ENCODE peak calls at places on chromosomes 11 and 22, in ten cellular contexts. B is tibial nerve, F is esophagus squamous epithelium, O is Peyer's patch, P is GM12878, K is A549, H is IMR-90, J is sigmoid colon, V is ovary, I is spleen. E is an unnamed sample.

GRCh38 chr11:36280531-36280930 is 8.7 kb downstream of the COMMD9 start:
- DNase-seq in I (no peak), B (no peak), P (no peak), K (no peak), V (no peak), H (peak; percentile 4), O (no peak), J (no peak), F (no peak), E (no peak)

GRCh38 chr11:35013514-35014191 is 97.2 kb downstream of the PDHX start:
- DNase-seq in F (no peak), K (no peak), J (no peak), H (no peak), P (no peak), V (no peak), O (no peak), I (no peak), B (no peak), E (no peak)

GRCh38 chr22:47692811-47693210 is 930.4 kb downstream of the TBC1D22A start:
- DNase-seq in B (no peak), V (no peak), O (no peak), F (no peak), K (no peak), P (no peak), H (no peak), I (no peak), J (no peak), E (no peak)

GRCh38 chr11:93844568-93844967 is 5.8 kb downstream of the VSTM5 start:
- DNase-seq in O (no peak), H (no peak), K (no peak), J (no peak), P (no peak), F (no peak), V (no peak), I (no peak), B (no peak), E (no peak)

GRCh38 chr22:25848954-25849353 is 107.0 kb downstream of the MYO18B start:
- DNase-seq in I (peak; percentile 49), B (no peak), H (no peak), P (no peak), K (no peak), F (no peak), V (no peak), J (no peak), O (no peak), E (no peak)

GRCh38 chr11:3165152-3165705 is at the start of gene OSBPL5:
- DNase-seq in B (peak; percentile 55), J (peak; percentile 90), V (peak; percentile 85), F (no peak), H (peak; percentile 59), P (no peak), K (peak; percentile 47), O (peak; percentile 77), I (peak; percentile 91), E (peak; percentile 79)

GRCh38 chr11:1262172-1263006 is 39.5 kb downstream of the MUC5B start:
- DNase-seq in B (peak; percentile 88), H (peak; percentile 89), V (peak; percentile 90), O (peak; percentile 96), P (peak; percentile 52), J (peak; percentile 97), K (peak; percentile 67), F (peak; percentile 68), I (peak; percentile 95), E (peak; percentile 89)

GRCh38 chr11:35376613-35377012 is 42.7 kb downstream of the SLC1A2 start:
- DNase-seq in O (no peak), H (peak; percentile 74), K (no peak), I (no peak), V (no peak), F (no peak), J (no peak), B (no peak), P (no peak), E (no peak)

DNA sequence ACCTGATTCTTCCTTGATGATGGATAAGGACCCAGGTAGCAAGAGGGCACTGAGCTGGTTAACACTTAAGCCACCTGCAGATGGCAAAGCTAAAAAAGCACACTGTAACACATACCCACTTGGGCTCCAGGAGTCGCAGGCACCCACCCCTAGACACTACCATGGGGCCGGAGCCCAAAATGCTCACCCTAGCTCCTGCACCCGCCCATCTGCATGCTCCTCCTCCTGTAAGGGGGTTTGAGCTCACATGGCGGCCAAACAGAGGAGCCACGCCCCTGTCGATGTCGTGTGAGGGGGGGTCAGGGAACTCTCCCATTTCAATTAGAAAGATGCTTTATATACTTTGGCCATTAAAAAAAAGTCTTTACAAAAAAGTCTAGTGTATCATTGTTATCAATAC is 370.7 kb downstream of the DLG2 start:
- DNase-seq in K (no peak), J (no peak), O (no peak), V (no peak), P (no peak), H (no peak), I (no peak), B (no peak), F (no peak), E (no peak)
- H3K4me3 ChIP-seq in K (no peak overlapping the region), J (no peak overlapping the region), O (no peak overlapping the region), V (no peak overlapping the region), P (no peak overlapping the region), H (no peak overlapping the region), I (no peak overlapping the region), B (no peak overlapping the region), F (no peak overlapping the region), E (no peak overlapping the region)

DNA sequence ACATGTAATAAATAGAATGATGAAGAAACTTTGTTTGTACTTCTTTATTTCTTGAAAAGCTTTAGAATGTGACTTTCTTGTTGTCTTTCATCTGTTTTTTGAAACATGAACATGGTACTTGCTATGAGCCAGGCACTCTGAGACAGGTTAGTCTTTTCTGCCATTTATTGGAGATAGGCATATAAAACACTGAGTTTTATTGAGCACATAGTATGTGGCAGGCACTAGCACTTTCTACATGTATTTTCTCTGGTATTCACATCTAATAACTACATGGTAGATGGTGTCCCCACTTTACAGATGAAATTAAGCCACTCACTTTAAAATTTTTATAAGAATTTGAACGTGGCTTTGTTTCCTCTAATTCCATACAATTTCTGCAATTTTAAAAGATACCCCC is 7.7 kb upstream of the ANKRD42 start:
- DNase-seq in V (no peak), I (no peak), F (no peak), P (no peak), K (no peak), B (no peak), J (no peak), H (no peak), O (no peak), E (no peak)
- TF ChIP-seq POLR2A in V (no peak), I (no peak), F (no peak), P (no peak), K (no peak), B (no peak), J (no peak), H (no peak), O (no peak), E (no peak)

GRCh38 chr11:64998690-64999431 is 2.1 kb upstream of the BATF2 start:
- DNase-seq in I (no peak), V (no peak), J (no peak), H (no peak), F (no peak), P (no peak), O (peak; percentile 81), K (peak; percentile 65), B (no peak), E (no peak)

GRCh38 chr11:64998141-64998540 is 1.4 kb upstream of the BATF2 start:
- DNase-seq in J (no peak), F (no peak), V (no peak), P (no peak), H (no peak), I (no peak), O (no peak), B (no peak), K (no peak), E (no peak)

GRCh38 chr11:64996327-64996709 is 453 bp downstream of the BATF2 start:
- DNase-seq in J (no peak), I (no peak), K (no peak), V (no peak), B (no peak), H (no peak), F (no peak), P (no peak), O (no peak), E (no peak)

GRCh38 chr11:64994318-64994717 is 2.5 kb downstream of the BATF2 start:
- DNase-seq in H (no peak), F (no peak), I (no peak), K (no peak), P (no peak), V (no peak), O (no peak), J (no peak), B (no peak), E (no peak)

DNA sequence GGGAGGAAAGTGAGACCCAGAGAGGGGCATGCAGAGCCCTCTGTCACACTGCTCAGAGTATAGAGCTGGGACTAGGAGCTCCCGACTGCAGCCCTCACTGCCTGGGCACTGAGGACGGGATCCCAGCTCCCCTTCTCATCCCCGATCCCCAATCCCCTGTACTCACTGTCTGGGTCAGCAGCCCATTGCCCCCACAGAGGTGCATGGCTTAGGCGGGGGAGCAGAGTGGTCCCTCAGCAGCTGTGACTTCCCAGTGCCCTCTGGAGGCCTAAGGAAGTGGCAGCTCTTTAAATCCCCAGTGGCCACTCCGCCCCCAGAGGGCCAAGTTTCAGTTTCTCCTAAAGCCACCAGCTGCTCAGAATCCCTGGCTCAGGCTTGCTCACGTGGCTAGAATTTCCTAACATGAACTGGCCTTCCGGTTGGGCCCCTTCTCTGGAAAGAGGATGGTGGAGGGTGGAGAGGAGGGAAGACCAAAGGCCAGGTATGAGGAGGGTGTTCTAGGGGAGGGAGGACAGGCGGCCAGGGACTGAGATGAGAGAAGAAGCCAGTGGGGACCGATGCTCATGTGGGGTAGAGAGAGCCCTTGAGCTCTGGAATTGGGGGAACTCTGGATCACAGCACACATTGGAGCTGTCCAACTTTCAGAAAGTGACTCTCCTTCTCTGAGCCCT is at the start of gene BATF2:
- DNase-seq in B (peak; percentile 25), I (peak; percentile 91), K (peak; percentile 89), F (no peak), O (peak; percentile 93), H (peak; percentile 83), J (peak; percentile 92), V (peak; percentile 72), P (no peak), E (peak; percentile 57)
- H3K27ac ChIP-seq in B (peak within 1 kb of the TSS; percentile 12), I (peak within 1 kb of the TSS; percentile 80), K (peak within 1 kb of the TSS; percentile 56), F (peak within 1 kb of the TSS; percentile 63), O (peak within 1 kb of the TSS; percentile 89), H (peak within 1 kb of the TSS; percentile 2), J (peak within 1 kb of the TSS; percentile 81), V (peak within 1 kb of the TSS; percentile 2), P (no peak within 1 kb of the TSS), E (peak within 1 kb of the TSS; percentile 73)

GRCh38 chr11:44604171-44604581 is 38.7 kb downstream of the CD82 start:
- DNase-seq in P (no peak), B (no peak), K (no peak), V (no peak), O (peak; percentile 75), J (no peak), F (no peak), I (no peak), H (peak; percentile 53), E (no peak)

GRCh38 chr11:44606472-44606871 is 41.0 kb downstream of the CD82 start:
- DNase-seq in V (no peak), F (no peak), O (no peak), J (no peak), I (no peak), P (no peak), H (no peak), K (no peak), B (no peak), E (no peak)

GRCh38 chr11:44605965-44606364 is 40.5 kb downstream of the CD82 start:
- DNase-seq in I (no peak), H (no peak), O (no peak), F (no peak), J (no peak), P (no peak), B (no peak), K (no peak), V (no peak), E (no peak)

GRCh38 chr11:44607324-44607962 is 42.0 kb downstream of the CD82 start:
- DNase-seq in J (no peak), P (no peak), I (no peak), B (no peak), F (no peak), K (no peak), O (no peak), H (peak; percentile 52), V (no peak), E (no peak)

DNA sequence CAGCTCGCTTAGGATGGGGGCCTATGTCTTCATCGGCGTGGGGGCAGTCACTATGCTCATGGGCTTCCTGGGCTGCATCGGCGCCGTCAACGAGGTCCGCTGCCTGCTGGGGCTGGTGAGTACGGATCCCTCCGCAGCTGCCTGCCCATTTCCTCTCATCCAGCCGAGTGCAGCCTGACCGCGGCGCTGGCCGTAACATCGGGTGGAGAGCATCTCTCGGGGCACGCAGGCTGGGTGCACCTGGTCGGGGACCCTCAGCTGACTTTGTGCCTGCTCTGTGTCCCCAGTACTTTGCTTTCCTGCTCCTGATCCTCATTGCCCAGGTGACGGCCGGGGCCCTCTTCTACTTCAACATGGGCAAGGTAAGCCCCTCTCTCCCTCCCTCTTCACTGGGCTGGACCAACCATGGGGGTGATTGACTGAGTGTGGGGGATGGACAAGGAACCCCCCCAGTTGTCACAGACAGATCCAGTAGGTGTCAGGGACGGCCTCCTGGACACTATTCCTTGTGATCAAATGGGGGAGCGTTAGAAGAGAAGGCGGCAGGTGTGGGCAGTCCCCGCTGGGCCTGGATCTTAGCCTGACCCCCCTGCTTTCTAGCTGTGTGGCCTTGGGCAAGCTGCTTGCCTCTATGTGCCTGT is 39.7 kb downstream of the CD82 start:
- DNase-seq in F (no peak), P (no peak), H (no peak), B (no peak), V (no peak), O (no peak), K (no peak), J (no peak), I (no peak), E (no peak)
- H3K4me3 ChIP-seq in F (no peak overlapping the region), P (no peak overlapping the region), H (no peak overlapping the region), B (no peak overlapping the region), V (no peak overlapping the region), O (no peak overlapping the region), K (no peak overlapping the region), J (no peak overlapping the region), I (peak overlapping the region; percentile 49), E (no peak overlapping the region)